ENCODE peak calls at places on chromosomes 11 and 22, in ten cellular contexts. Z is memory B cell, O is upper lobe of right lung, R is neuronal stem cell, K is NCI-H2029 treated with DMSO at 0.1 percent for 48 hours, G is epithelial cell of esophagus, J is non-pigmented ciliary epithelial cell, X is NCI-H510A, W is skeletal muscle cell, M is Ammon's horn. V is an unnamed sample.

GRCh38 chr22:26617251-26618199 is at the start of gene CRYBB1:
- DNase-seq in Z (no peak), O (no peak), R (peak), K (no peak), G (no peak), J (no peak), X (no peak), W (no peak), M (peak), V (no peak)

GRCh38 chr22:23562186-23562585 is 17.9 kb downstream of the IGLL1 start:
- DNase-seq in Z (no peak), O (no peak), R (no peak), K (no peak), G (no peak), J (no peak), X (no peak), W (no peak), M (no peak), V (no peak)

GRCh38 chr22:48858121-48858520 is 969.6 kb downstream of the BRD1 start:
- DNase-seq in Z (no peak), O (peak), R (no peak), K (no peak), G (no peak), J (no peak), X (no peak), W (no peak), M (no peak), V (no peak)

GRCh38 chr11:5421811-5422210 is at the start of gene OR51Q1:
- DNase-seq in Z (no peak), O (no peak), R (no peak), K (no peak), G (no peak), J (no peak), X (no peak), W (no peak), M (no peak), V (no peak)

GRCh38 chr11:24324211-24324610 is 172.6 kb upstream of the LUZP2 start:
- DNase-seq in Z (no peak), O (no peak), R (no peak), K (no peak), G (peak), J (peak), X (no peak), W (no peak), M (no peak), V (no peak)

GRCh38 chr11:70813651-70814050 is 415.3 kb downstream of the CTTN start:
- DNase-seq in Z (no peak), O (no peak), R (no peak), K (no peak), G (no peak), J (no peak), X (no peak), W (no peak), M (no peak), V (no peak)

GRCh38 chr11:64742087-64742939 is 1.6 kb downstream of the RASGRP2 start:
- DNase-seq in Z (no peak), O (no peak), R (no peak), K (no peak), G (no peak), J (no peak), X (no peak), W (no peak), M (no peak), V (no peak)

GRCh38 chr22:35446365-35446764 is 46.4 kb downstream of the MCM5 start:
- DNase-seq in Z (no peak), O (no peak), R (no peak), K (no peak), G (peak), J (peak), X (no peak), W (peak), M (no peak), V (no peak)

GRCh38 chr11:16933756-16934603 is 80.2 kb downstream of the PLEKHA7 start:
- DNase-seq in Z (no peak), O (no peak), R (no peak), K (no peak), G (no peak), J (peak), X (no peak), W (no peak), M (no peak), V (no peak)

GRCh38 chr11:122155765-122156527 is 39.9 kb upstream of the BLID start:
- DNase-seq in Z (no peak), O (no peak), R (no peak), K (no peak), G (no peak), J (no peak), X (no peak), W (no peak), M (peak), V (no peak)

GRCh38 chr11:77278595-77279506 is 22.6 kb downstream of the GDPD4 start:
- DNase-seq in Z (no peak), O (no peak), R (no peak), K (no peak), G (peak), J (no peak), X (no peak), W (no peak), M (no peak), V (no peak)

GRCh38 chr11:64090811-64091516 is 55.2 kb downstream of the FLRT1 start:
- DNase-seq in Z (no peak), O (no peak), R (no peak), K (no peak), G (peak), J (no peak), X (no peak), W (no peak), M (no peak), V (no peak)

GRCh38 chr11:117519170-117519569 is 191.5 kb downstream of the CEP164 start:
- DNase-seq in Z (no peak), O (no peak), R (no peak), K (no peak), G (no peak), J (no peak), X (no peak), W (no peak), M (no peak), V (no peak)

GRCh38 chr11:122976734-122977454 is 4.7 kb downstream of the BSX start:
- DNase-seq in Z (no peak), O (no peak), R (peak), K (peak), G (no peak), J (no peak), X (no peak), W (no peak), M (no peak), V (no peak)

GRCh38 chr11:35216962-35217667 is 78.1 kb downstream of the CD44 start:
- DNase-seq in Z (no peak), O (no peak), R (no peak), K (no peak), G (no peak), J (no peak), X (no peak), W (no peak), M (no peak), V (peak)

GRCh38 chr11:116376547-116376946 is 396.2 kb downstream of the BUD13 start:
- DNase-seq in Z (no peak), O (no peak), R (no peak), K (peak), G (no peak), J (no peak), X (peak), W (no peak), M (no peak), V (no peak)

GRCh38 chr11:117418685-117419084 is 91.0 kb downstream of the CEP164 start:
- DNase-seq in Z (no peak), O (no peak), R (no peak), K (no peak), G (no peak), J (no peak), X (no peak), W (no peak), M (no peak), V (no peak)

GRCh38 chr11:131668867-131669780 is 298.7 kb downstream of the NTM start:
- DNase-seq in Z (no peak), O (no peak), R (peak), K (no peak), G (peak), J (no peak), X (no peak), W (no peak), M (peak), V (peak)

GRCh38 chr11:75142714-75143419 is 8.0 kb upstream of the SLCO2B1 start:
- DNase-seq in Z (no peak), O (peak), R (no peak), K (no peak), G (peak), J (peak), X (peak), W (peak), M (peak), V (peak)

GRCh38 chr22:38518620-38519019 is 12.5 kb upstream of the DDX17 start:
- DNase-seq in Z (no peak), O (no peak), R (no peak), K (no peak), G (no peak), J (no peak), X (no peak), W (no peak), M (no peak), V (no peak)

GRCh38 chr22:24414984-24415945 is 12.1 kb upstream of the ADORA2A start:
- DNase-seq in Z (no peak), O (no peak), R (no peak), K (no peak), G (no peak), J (no peak), X (no peak), W (no peak), M (no peak), V (no peak)

GRCh38 chr11:77073328-77074001 is 6.7 kb downstream of the CAPN5 start:
- DNase-seq in Z (no peak), O (peak), R (no peak), K (no peak), G (peak), J (peak), X (peak), W (peak), M (peak), V (no peak)

GRCh38 chr22:50032941-50033601 is 20.5 kb upstream of the IL17REL start:
- DNase-seq in Z (no peak), O (peak), R (no peak), K (no peak), G (no peak), J (no peak), X (no peak), W (no peak), M (no peak), V (no peak)

GRCh38 chr11:3094223-3094824 is 37.1 kb upstream of the CARS1 start:
- DNase-seq in Z (no peak), O (peak), R (no peak), K (no peak), G (no peak), J (no peak), X (no peak), W (no peak), M (no peak), V (no peak)

GRCh38 chr11:2787816-2788750 is 88.3 kb upstream of the KCNQ1OT1 start:
- DNase-seq in Z (no peak), O (peak), R (no peak), K (no peak), G (no peak), J (no peak), X (no peak), W (no peak), M (no peak), V (no peak)

GRCh38 chr22:39343259-39344045 is 6.3 kb upstream of the SYNGR1 start:
- DNase-seq in Z (peak), O (peak), R (no peak), K (no peak), G (peak), J (no peak), X (peak), W (no peak), M (peak), V (peak)

GRCh38 chr22:45604239-45604711 is 67.4 kb upstream of the ATXN10 start:
- DNase-seq in Z (no peak), O (no peak), R (no peak), K (no peak), G (peak), J (no peak), X (no peak), W (peak), M (peak), V (no peak)

GRCh38 chr22:32477608-32478007 is 3.0 kb downstream of the FBXO7 start:
- DNase-seq in Z (no peak), O (no peak), R (no peak), K (no peak), G (no peak), J (no peak), X (no peak), W (no peak), M (no peak), V (no peak)

GRCh38 chr11:15575409-15575808 is 460.7 kb downstream of the INSC start:
- DNase-seq in Z (no peak), O (no peak), R (no peak), K (no peak), G (no peak), J (no peak), X (no peak), W (no peak), M (no peak), V (no peak)

GRCh38 chr11:26583550-26583949 is 11.5 kb upstream of the MUC15 start:
- DNase-seq in Z (no peak), O (no peak), R (no peak), K (no peak), G (peak), J (no peak), X (no peak), W (peak), M (no peak), V (no peak)

GRCh38 chr11:60370811-60371297 is 7.5 kb upstream of the MS4A7 start:
- DNase-seq in Z (no peak), O (no peak), R (no peak), K (peak), G (peak), J (no peak), X (no peak), W (no peak), M (no peak), V (no peak)

GRCh38 chr11:78200061-78200460 is 11.3 kb downstream of the USP35 start:
- DNase-seq in Z (no peak), O (no peak), R (no peak), K (no peak), G (no peak), J (no peak), X (no peak), W (no peak), M (no peak), V (no peak)

GRCh38 chr11:8250981-8251620 is 12.6 kb downstream of the LMO1 start:
- DNase-seq in Z (no peak), O (peak), R (no peak), K (no peak), G (no peak), J (no peak), X (no peak), W (no peak), M (no peak), V (no peak)